ENCODE peak calls at places on chromosomes 12 and 14, in ten cellular contexts. T is foreskin fibroblast, Z is GM23248, D is A549, G is fibroblast of mammary gland, I is OCI-LY7, L is AG04450, A is heart left ventricle, V is mesendoderm, N is adipocyte. K is an unnamed sample.
A peak's percentile ranks its signal among the peaks of the same experiment; 100 is the strongest.

GRCh38 chr14:32212833-32213232 is 9.8 kb upstream of the RNU6-8 start:
- DNase-seq in Z (no peak), I (no peak), T (no peak), A (no peak), L (no peak), V (no peak), N (no peak), D (no peak), G (no peak), K (no peak)

GRCh38 chr14:68495101-68495637 is 297.7 kb downstream of the ZFP36L1 start:
- DNase-seq in I (peak; percentile 67), A (no peak), L (no peak), V (no peak), G (no peak), N (no peak), Z (peak; percentile 32), D (no peak), T (no peak), K (no peak)

GRCh38 chr14:40053396-40053795 is 621.2 kb upstream of the FBXO33 start:
- DNase-seq in L (no peak), N (no peak), T (no peak), Z (no peak), V (no peak), I (no peak), D (no peak), G (no peak), A (no peak), K (no peak)

GRCh38 chr14:102394717-102395378 is 32.1 kb downstream of the TECPR2 start:
- DNase-seq in V (no peak), L (no peak), G (no peak), A (no peak), D (no peak), Z (no peak), N (no peak), T (no peak), I (no peak), K (no peak)

GRCh38 chr12:27975222-27976136 is 2.9 kb upstream of the PTHLH start:
- DNase-seq in D (peak; percentile 68), V (peak; percentile 72), Z (peak; percentile 77), I (no peak), G (peak; percentile 58), L (no peak), A (peak; percentile 29), N (peak; percentile 54), T (no peak), K (peak; percentile 69)

GRCh38 chr12:3661028-3661427 is 91.9 kb downstream of the CRACR2A start:
- DNase-seq in D (no peak), L (no peak), A (no peak), V (no peak), Z (no peak), N (no peak), G (no peak), I (no peak), T (no peak), K (no peak)

GRCh38 chr12:69130064-69130463 is 109.3 kb upstream of the CPSF6 start:
- DNase-seq in A (no peak), V (no peak), I (no peak), N (no peak), G (peak; percentile 30), T (no peak), L (no peak), D (no peak), Z (peak; percentile 15), K (peak; percentile 35)

GRCh38 chr14:54591461-54592245 is 24.7 kb downstream of the SAMD4A start:
- DNase-seq in I (no peak), T (no peak), A (no peak), D (no peak), V (no peak), Z (peak; percentile 73), L (no peak), G (no peak), N (peak; percentile 55), K (no peak)

GRCh38 chr12:118633071-118633470 is 256.7 kb downstream of the SUDS3 start:
- DNase-seq in Z (no peak), V (no peak), N (no peak), A (no peak), I (no peak), D (no peak), T (no peak), G (no peak), L (no peak), K (no peak)

GRCh38 chr12:121209629-121210572 is at the start of gene P2RX4:
- DNase-seq in D (peak; percentile 88), I (peak; percentile 90), N (peak; percentile 84), V (peak; percentile 90), T (peak; percentile 73), G (peak; percentile 65), A (peak; percentile 89), Z (peak; percentile 93), L (no peak), K (peak; percentile 70)

GRCh38 chr12:132217371-132217770 is 73.1 kb downstream of the NOC4L start:
- DNase-seq in Z (no peak), A (no peak), I (no peak), T (no peak), G (no peak), D (no peak), V (no peak), L (no peak), N (no peak), K (no peak)

GRCh38 chr12:69686731-69687130 is 12.4 kb downstream of the BEST3 start:
- DNase-seq in T (no peak), L (no peak), V (no peak), A (no peak), N (no peak), I (no peak), Z (no peak), G (no peak), D (no peak), K (no peak)

GRCh38 chr12:106136263-106136662 is 2.5 kb downstream of the NUAK1 start:
- DNase-seq in G (peak; percentile 72), T (peak; percentile 68), V (peak; percentile 92), A (peak; percentile 92), Z (peak; percentile 92), I (peak; percentile 68), N (peak; percentile 97), L (peak; percentile 74), D (peak; percentile 89), K (peak; percentile 90)

GRCh38 chr12:89464974-89465592 is 59.5 kb downstream of the GALNT4 start:
- DNase-seq in D (no peak), N (no peak), A (no peak), Z (no peak), L (no peak), G (peak; percentile 38), V (no peak), T (no peak), I (no peak), K (no peak)

GRCh38 chr12:89456565-89456964 is 68.0 kb downstream of the GALNT4 start:
- DNase-seq in V (no peak), Z (no peak), I (no peak), G (no peak), L (no peak), T (no peak), A (no peak), N (no peak), D (no peak), K (no peak)

GRCh38 chr12:89461190-89461589 is 63.4 kb downstream of the GALNT4 start:
- DNase-seq in T (no peak), Z (peak; percentile 47), G (peak; percentile 20), A (no peak), N (peak; percentile 17), D (no peak), L (no peak), I (no peak), V (peak; percentile 57), K (peak; percentile 77)

GRCh38 chr12:89461649-89462612 is 62.7 kb downstream of the GALNT4 start:
- DNase-seq in G (peak; percentile 83), N (peak; percentile 90), V (peak; percentile 74), A (no peak), T (no peak), L (peak; percentile 58), D (peak; percentile 64), Z (peak; percentile 79), I (peak; percentile 67), K (peak; percentile 85)
- H3K4me3 ChIP-seq in G (no peak overlapping the region), N (peak overlapping the region; percentile 49), V (no peak overlapping the region), A (no peak overlapping the region), T (peak overlapping the region; percentile 10), L (no peak overlapping the region), D (no peak overlapping the region), Z (peak overlapping the region; percentile 45), I (no peak overlapping the region), K (peak overlapping the region; percentile 1)

DNA sequence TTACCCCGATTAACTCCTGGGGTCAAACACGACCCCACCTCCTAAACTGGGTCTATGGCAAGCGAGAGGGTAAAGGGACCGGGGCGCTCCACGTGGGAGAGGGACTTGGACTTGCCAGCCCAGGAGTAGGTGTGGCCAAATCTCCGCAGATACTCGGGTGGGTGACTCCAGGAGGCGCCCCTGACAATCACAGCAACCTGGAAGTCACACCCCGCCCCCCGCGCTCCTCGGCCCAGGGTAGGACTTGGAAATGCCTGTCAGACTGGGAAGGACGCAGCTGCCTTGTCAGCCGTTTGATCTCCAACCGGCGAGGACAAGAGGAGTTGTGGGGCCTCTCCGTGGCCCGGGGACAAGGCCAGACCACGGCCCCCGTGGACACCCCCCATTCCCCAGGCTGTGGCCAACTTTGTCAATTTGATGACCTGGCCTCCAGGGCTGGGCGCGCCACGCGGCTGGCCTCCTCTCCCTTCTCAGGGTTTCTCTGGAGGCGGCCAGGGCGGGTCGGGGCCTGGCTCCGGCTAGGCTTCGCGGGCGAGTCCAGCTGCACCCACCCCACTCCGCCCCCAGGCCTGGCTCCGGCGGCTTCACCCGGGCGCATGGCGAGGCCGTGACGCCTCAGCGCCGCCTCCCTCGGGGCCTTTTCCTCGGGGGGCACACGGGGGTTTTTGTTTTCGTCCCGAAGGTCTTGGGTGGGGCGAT is 1.2 kb upstream of the BCL11B start:
- DNase-seq in A (no peak), T (no peak), I (no peak), D (peak; percentile 77), V (peak; percentile 93), G (no peak), L (no peak), N (no peak), Z (peak; percentile 18), K (no peak)
- H3K4me3 ChIP-seq in A (no peak overlapping the region), T (no peak overlapping the region), I (no peak overlapping the region), D (peak overlapping the region; percentile 83), V (peak overlapping the region; percentile 5), G (no peak overlapping the region), L (no peak overlapping the region), N (no peak overlapping the region), Z (peak overlapping the region; percentile 55), K (no peak overlapping the region)

DNA sequence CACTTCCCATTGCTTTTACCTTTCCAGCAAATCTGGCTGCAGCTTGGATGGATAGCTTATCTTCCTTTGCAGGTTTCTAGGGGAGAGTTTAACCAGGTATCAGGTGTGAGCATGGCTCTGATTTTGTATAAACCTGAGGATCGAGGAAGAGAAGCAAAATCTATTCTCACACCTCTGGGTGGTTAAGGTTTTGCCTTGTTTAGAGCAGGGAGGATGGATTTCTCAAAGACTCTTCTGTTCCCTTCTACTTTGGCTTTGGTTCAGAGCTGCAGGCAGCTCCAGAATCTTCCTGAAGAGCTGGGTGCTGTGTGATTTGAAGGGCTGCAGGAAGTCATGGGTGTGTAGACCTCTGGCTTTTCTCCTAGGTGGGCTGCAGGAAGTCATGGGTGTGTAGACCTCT is 1.7 kb downstream of the JDP2 start:
- DNase-seq in V (peak; percentile 18), N (no peak), Z (peak; percentile 44), D (no peak), G (no peak), L (no peak), A (no peak), T (no peak), I (peak; percentile 32), K (no peak)
- H3K4me3 ChIP-seq in V (no peak overlapping the region), N (peak overlapping the region; percentile 85), Z (peak overlapping the region; percentile 99), D (peak overlapping the region; percentile 83), G (peak overlapping the region; percentile 70), L (peak overlapping the region; percentile 79), A (no peak overlapping the region), T (peak overlapping the region; percentile 80), I (peak overlapping the region; percentile 90), K (peak overlapping the region; percentile 74)

GRCh38 chr14:71931492-71932228 is 569 bp upstream of the RGS6 start:
- DNase-seq in N (peak; percentile 1), I (no peak), T (no peak), V (no peak), A (peak; percentile 42), D (no peak), Z (peak; percentile 20), L (no peak), G (no peak), K (no peak)
- H3K4me3 ChIP-seq in N (no peak overlapping the region), I (no peak overlapping the region), T (no peak overlapping the region), V (no peak overlapping the region), A (peak overlapping the region; percentile 64), D (peak overlapping the region; percentile 42), Z (no peak overlapping the region), L (no peak overlapping the region), G (no peak overlapping the region), K (no peak overlapping the region)